ENCODE peak calls at places on chromosomes 4 and X, in four cellular contexts. X, M, C and A are unnamed samples. For H3K27me3, the result is how much of the 10 kb centered on the place peaks cover.

GRCh38 chrX:677376-677775 is 46.8 kb downstream of the SHOX start:
- DNase-seq in X (no peak), M (no peak), C (no peak), A (peak)

GRCh38 chrX:41502004-41502403 is 54.9 kb downstream of the NYX start:
- DNase-seq in X (no peak), M (no peak), C (no peak), A (no peak)

GRCh38 chr4:2862528-2862927 is 18.9 kb downstream of the ADD1 start:
- DNase-seq in X (no peak), M (no peak), C (no peak), A (no peak)

GRCh38 chr4:25969374-25969773 is 55.4 kb downstream of the SMIM20 start:
- DNase-seq in X (no peak), M (no peak), C (no peak), A (no peak)

GRCh38 chr4:180054291-180054690 is 2188.9 kb upstream of the TENM3 start:
- DNase-seq in X (no peak), M (no peak), C (no peak), A (no peak)

GRCh38 chr4:154583677-154584076 is 6.9 kb downstream of the FGA start:
- DNase-seq in X (no peak), M (no peak), C (no peak), A (no peak)

GRCh38 chrX:13248867-13249521 is 70.9 kb downstream of the ATXN3L start:
- DNase-seq in X (no peak), M (no peak), C (peak), A (no peak)

GRCh38 chrX:1075156-1075555 is 137.3 kb downstream of the CRLF2 start:
- DNase-seq in X (no peak), M (no peak), C (no peak), A (no peak)

GRCh38 chrX:475926-476723 is 89.4 kb upstream of the PPP2R3B start:
- DNase-seq in X (no peak), M (no peak), C (no peak), A (peak)

GRCh38 chr4:3807861-3808521 is 41.8 kb downstream of the ADRA2C start:
- DNase-seq in X (no peak), M (no peak), C (no peak), A (no peak)

GRCh38 chrX:21167028-21167427 is 207.2 kb upstream of the CNKSR2 start:
- DNase-seq in X (no peak), M (no peak), C (no peak), A (no peak)

GRCh38 chr4:86927843-86928395 is 6.9 kb upstream of the AFF1 start:
- DNase-seq in X (no peak), M (no peak), C (peak), A (peak)

GRCh38 chr4:141329174-141329569 is 108.5 kb downstream of the ZNF330 start:
- DNase-seq in X (no peak), M (no peak), C (peak), A (no peak)

GRCh38 chr4:77652237-77652897 is 46.7 kb downstream of the CXCL13 start:
- DNase-seq in X (no peak), M (no peak), C (peak), A (no peak)

GRCh38 chr4:82496349-82496748 is 65.4 kb downstream of the TMEM150C start:
- DNase-seq in X (no peak), M (no peak), C (no peak), A (no peak)

GRCh38 chr4:166165829-166166420 is 292.9 kb downstream of the TLL1 start:
- DNase-seq in X (no peak), M (no peak), C (peak), A (no peak)

GRCh38 chrX:69387559-69388487 is 116.3 kb upstream of the NALF2 start:
- DNase-seq in X (no peak), M (peak), C (peak), A (no peak)

GRCh38 chr4:12583286-12583685 is 900.9 kb downstream of the RAB28 start:
- DNase-seq in X (no peak), M (no peak), C (peak), A (no peak)

GRCh38 chrX:19334945-19335626 is 8.6 kb upstream of the PDHA1 start:
- DNase-seq in X (no peak), M (no peak), C (peak), A (no peak)

GRCh38 chr4:10457255-10457801 is at the start of gene ZNF518B:
- DNase-seq in X (peak), M (peak), C (peak), A (no peak)

GRCh38 chrX:1242901-1243402 is 25.7 kb upstream of the CSF2RA start:
- DNase-seq in X (no peak), M (no peak), C (no peak), A (peak)

GRCh38 chrX:135973548-135974278 is at the start of gene MMGT1:
- DNase-seq in X (peak), M (peak), C (peak), A (peak)

GRCh38 chrX:15653961-15654360 is 10.6 kb downstream of the CLTRN start:
- DNase-seq in X (no peak), M (no peak), C (no peak), A (no peak)

GRCh38 chr4:175540151-175540550 is 271.9 kb downstream of the GPM6A start:
- DNase-seq in X (no peak), M (no peak), C (no peak), A (no peak)

DNA sequence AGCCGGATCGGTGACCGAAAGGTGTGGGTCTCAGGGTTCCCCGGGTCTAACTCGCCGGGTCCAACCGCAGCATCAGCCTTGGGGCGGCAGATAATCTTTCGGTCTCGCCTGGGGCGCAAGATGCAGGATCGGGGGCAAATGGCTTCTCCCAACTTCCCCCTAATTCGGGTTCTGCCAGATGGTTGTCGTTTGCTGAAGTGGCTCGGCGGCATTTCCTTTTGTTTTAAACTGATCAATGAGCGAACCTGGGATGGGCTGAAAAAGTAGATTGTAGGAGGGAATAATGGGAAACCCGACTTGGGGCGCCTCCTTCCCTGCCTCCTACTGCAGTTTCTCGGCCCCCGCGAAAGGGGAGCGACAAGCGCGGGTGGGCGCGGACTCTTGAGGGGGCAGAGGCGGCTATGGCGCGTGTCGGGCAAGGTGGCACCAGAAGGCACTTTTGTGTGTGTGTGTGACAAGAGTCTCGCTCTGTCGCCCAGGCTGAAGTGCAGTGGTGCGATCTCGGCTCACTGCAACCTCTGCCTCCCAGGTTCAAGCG is 3.1 kb downstream of the PDGFRA start:
- DNase-seq in X (no peak), M (no peak), C (peak), A (peak)
- H3K27me3 ChIP-seq in X (half or more), M (half or more), C (under half), A (half or more)

DNA sequence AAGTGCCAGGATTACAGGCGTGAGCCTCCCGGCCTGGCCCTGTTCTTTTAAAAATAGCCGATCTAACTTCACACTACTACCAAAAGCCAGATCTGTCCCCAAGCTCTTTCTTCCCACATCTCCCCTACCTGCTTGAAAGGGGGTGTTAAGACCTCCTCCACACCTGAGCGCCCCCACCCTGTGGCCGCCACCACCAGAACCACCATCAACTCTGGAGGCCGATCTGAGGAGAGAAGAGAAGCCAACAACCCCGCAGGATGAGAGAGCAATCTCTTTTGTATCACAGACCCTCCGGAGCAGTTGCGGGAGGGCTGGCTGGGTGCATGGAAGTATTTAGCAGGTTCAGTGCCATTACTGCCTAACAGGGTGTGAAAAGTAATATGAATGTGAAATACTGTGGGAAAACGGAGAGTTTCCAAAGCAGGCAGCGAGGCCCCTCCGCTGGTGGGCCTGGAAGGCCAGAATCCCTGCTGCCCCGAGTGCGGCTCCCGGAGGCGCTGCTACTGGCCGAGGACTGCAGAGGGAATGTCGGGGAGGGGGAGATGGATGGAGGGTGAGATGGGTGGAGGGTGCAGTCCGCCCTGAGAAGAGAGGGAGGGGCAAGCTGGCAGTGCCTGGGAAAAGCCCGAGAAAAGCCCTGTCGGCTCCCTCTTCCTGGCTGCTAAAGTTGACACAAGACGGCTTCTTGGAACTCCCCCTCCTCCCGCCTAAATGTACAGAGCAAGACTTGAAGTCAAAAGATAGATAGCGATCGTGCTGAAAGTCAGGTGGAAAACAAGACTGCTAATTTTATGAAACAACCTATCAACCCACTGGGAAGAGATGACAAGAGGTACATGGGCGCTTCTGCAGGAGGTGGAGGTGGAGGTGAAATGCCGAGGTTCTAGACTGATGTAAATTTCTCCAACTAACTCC is 22.3 kb downstream of the HAND2 start:
- DNase-seq in X (no peak), M (no peak), C (no peak), A (no peak)
- H3K27me3 ChIP-seq in X (half or more), M (half or more), C (under half), A (under half)

DNA sequence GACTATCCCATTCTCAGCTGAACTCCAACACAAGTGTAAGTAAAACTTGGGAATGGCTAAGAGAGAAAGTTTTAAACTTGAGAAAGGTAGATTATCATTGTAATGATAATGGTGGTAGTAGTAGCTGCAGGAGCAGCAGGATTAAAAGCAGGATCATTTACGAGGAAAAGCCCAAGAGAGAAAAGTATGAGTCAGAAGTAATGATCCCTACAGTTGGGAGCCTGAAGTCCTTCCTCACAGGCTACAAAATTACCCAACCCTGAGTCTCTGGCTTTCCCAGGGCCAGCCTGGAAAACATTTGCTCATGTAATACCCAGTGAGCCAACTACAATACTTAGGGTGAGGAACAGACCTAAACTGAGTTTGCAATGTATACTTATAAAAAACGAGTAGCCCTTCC is 4.4 kb upstream of the PRDM8 start:
- DNase-seq in X (no peak), M (no peak), C (peak), A (no peak)
- H3K27me3 ChIP-seq in X (half or more), M (under half), C (half or more), A (under half)

GRCh38 chr4:1512738-1513660 is 106.8 kb upstream of the NKX1-1 start:
- DNase-seq in X (peak), M (peak), C (peak), A (no peak)
- H3K27me3 ChIP-seq in X (half or more), M (under half), C (under half), A (under half)

GRCh38 chrX:10341309-10341708 is 184.5 kb downstream of the CLCN4 start:
- DNase-seq in X (no peak), M (no peak), C (no peak), A (no peak)
- H3K27me3 ChIP-seq in X (under half), M (under half), C (under half), A (under half)